ENCODE peak calls at places on chromosomes 7 and 10, in four cellular contexts. D is WERI-Rb-1, W is psoas muscle, Y is lower leg skin. N is an unnamed sample.

GRCh38 chr10:75358835-75359421 is 42.6 kb downstream of the ZNF503 start:
- DNase-seq in Y (no peak), W (peak), D (no peak), N (peak)

GRCh38 chr10:12564173-12564572 is 214.8 kb downstream of the CAMK1D start:
- DNase-seq in Y (no peak), W (no peak), D (no peak), N (peak)

GRCh38 chr7:126495001-126495400 is 757.7 kb downstream of the GRM8 start:
- DNase-seq in W (no peak), D (no peak), Y (no peak), N (no peak)

GRCh38 chr7:36391436-36392198 is 2.0 kb downstream of the ANLN start:
- DNase-seq in Y (no peak), D (no peak), W (no peak), N (no peak)

GRCh38 chr7:133481676-133482075 is 228.8 kb downstream of the EXOC4 start:
- DNase-seq in D (no peak), W (no peak), Y (no peak), N (peak)

GRCh38 chr10:70742537-70743429 is 42.4 kb downstream of the TBATA start:
- DNase-seq in W (no peak), Y (no peak), D (no peak), N (peak)

GRCh38 chr10:73997479-73997805 is 474 bp upstream of the VCL start:
- DNase-seq in W (no peak), Y (no peak), D (no peak), N (no peak)

GRCh38 chr7:388961-389701 is 99.2 kb downstream of the FOXL3 start:
- DNase-seq in Y (peak), D (no peak), W (no peak), N (no peak)

GRCh38 chr10:21495686-21496284 is 29.7 kb downstream of the SKIDA1 start:
- DNase-seq in W (peak), Y (peak), D (peak), N (peak)

GRCh38 chr10:21496285-21497176 is 29.0 kb downstream of the SKIDA1 start:
- DNase-seq in Y (peak), W (peak), D (peak), N (peak)

GRCh38 chr10:21494221-21495001 is 31.1 kb downstream of the SKIDA1 start:
- DNase-seq in Y (peak), W (peak), D (no peak), N (peak)

GRCh38 chr10:21495002-21495685 is 30.3 kb downstream of the SKIDA1 start:
- DNase-seq in D (no peak), W (no peak), Y (peak), N (no peak)

DNA sequence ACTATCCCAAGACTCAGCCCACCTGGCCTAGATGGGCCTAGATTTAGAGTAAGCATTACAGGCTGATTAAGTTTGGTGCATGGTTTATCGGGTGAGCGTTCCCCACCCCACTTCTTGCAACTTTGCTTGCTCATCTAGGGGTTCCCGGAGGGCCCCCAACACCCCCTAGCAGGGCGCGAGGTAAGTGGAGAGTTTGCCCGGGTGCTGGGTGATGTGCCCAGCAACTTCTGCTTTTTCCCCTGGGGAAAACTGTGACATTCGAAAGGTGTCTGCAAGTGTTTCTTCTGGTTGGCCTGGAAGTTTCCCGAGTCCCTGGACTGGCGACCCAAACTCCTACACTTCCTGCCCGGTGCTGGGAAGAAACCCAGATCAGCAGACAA is 31.7 kb downstream of the SKIDA1 start:
- DNase-seq in D (no peak), W (no peak), Y (no peak), N (no peak)
- H3K4me3 ChIP-seq in D (no peak), W (peak), Y (no peak), N (peak)

DNA sequence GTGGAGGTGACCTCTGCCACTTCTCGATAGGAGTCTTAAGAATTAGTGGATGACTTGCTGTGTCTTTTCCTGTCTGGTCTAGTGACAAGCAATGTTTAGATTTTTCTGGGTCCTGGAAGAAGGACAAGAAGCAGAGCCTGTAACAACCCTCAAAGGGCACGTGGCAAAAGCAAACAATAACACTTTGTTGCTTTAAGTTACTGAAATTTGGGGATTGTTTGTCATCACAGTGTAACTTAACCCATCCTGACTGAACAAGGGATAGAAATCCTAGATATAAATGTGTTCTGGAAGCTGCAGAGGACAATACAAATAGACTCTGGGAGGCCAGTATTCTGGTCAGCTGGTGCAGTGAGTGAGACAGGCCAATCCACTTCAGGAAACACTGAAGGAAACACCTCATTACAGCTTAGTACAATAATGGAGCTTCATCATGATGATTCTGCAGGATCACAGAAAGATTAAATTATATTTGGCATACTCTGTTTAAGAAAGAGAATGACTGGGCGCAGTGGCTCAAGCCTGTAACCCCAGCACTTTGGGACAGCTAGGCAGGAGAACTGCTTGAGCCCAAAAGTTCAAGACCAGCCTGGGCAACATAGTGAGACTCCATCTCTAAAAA is 23.3 kb downstream of the ENKUR start:
- DNase-seq in Y (no peak), W (no peak), D (no peak), N (no peak)
- H3K4me3 ChIP-seq in Y (no peak), W (no peak), D (no peak), N (no peak)

GRCh38 chr10:121080324-121080807 is 229.2 kb downstream of the WDR11 start:
- DNase-seq in W (no peak), D (peak), Y (no peak), N (no peak)

GRCh38 chr10:121077331-121077730 is 226.2 kb downstream of the WDR11 start:
- DNase-seq in W (no peak), D (no peak), Y (peak), N (peak)

GRCh38 chr10:121079226-121079625 is 228.1 kb downstream of the WDR11 start:
- DNase-seq in D (peak), W (no peak), Y (peak), N (no peak)

GRCh38 chr10:121078036-121078435 is 226.9 kb downstream of the WDR11 start:
- DNase-seq in Y (peak), W (no peak), D (no peak), N (no peak)

GRCh38 chr10:121078672-121079102 is 227.5 kb downstream of the WDR11 start:
- DNase-seq in D (no peak), Y (peak), W (no peak), N (no peak)
- H3K4me3 ChIP-seq in D (no peak), Y (no peak), W (no peak), N (no peak)

DNA sequence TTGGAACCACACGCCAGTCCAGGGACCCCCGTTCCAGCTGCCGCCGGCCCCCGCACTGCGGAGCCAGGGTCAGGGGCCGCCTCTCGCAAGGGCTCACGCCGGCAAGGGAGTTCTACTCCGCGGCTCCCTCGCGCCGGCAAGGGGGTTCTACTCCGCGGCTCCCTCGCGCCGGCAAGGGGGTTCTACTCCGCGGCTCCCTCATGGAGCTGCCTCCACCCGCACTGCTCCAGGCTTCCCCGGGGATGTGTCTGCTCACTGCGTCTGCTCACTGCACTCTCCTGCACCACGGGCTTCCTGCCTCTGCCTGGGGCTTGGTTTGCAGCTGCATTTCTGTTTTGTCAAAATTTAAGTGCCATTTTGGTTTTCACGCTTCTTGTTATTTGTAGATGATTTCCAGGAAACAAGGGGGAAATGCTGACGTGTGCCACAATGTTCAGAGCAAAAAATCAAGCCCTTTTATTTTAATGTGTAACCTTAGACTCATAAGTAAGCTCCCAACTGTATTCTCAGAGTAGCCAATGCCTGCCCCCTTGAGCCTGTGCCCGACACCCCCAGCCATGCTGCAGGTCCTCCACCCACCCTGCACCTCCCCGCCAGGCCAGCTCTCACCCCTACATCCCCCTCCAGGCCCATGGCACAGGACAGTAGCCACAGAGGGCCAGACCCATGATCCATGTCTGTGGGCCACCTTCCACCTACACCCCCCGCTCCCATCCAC is 246.2 kb downstream of the MAD1L1 start:
- DNase-seq in W (peak), D (no peak), Y (no peak), N (no peak)
- H3K4me3 ChIP-seq in W (no peak), D (no peak), Y (no peak), N (no peak)

GRCh38 chr10:26489081-26489480 is 50.9 kb downstream of the APBB1IP start:
- DNase-seq in W (no peak), D (no peak), Y (no peak), N (no peak)

GRCh38 chr10:26488344-26488743 is 50.2 kb downstream of the APBB1IP start:
- DNase-seq in D (no peak), W (no peak), Y (no peak), N (no peak)

GRCh38 chr10:26494018-26494417 is 55.9 kb downstream of the APBB1IP start:
- DNase-seq in W (no peak), Y (no peak), D (no peak), N (no peak)

GRCh38 chr10:26491276-26491675 is 53.1 kb downstream of the APBB1IP start:
- DNase-seq in Y (no peak), D (no peak), W (no peak), N (no peak)

GRCh38 chr10:26491934-26492333 is 53.8 kb downstream of the APBB1IP start:
- DNase-seq in Y (no peak), W (no peak), D (no peak), N (peak)
- H3K4me3 ChIP-seq in Y (no peak), W (no peak), D (no peak), N (no peak)

DNA sequence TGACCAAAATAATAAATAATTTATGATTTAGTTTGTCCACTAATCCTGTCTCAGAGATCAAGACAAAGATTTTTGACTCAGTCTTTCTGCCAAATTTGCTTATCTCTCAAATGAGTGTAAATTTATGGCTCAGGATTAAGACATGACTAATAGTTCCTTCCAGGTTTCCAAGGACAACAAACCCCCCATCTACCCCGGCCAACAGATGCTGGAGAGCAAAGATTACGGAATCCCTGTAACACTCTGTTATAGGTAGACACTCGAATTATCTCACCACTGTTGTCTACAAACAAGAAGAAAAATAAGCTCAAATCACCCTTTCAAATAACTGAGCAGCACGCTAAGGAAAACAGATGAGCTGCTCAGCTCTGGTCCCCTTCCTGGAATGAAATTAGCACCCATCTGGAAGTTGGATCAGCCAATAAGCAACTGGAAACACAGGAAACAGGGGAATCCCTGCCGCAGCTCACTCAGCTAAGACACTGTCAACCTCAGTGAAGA is 56.8 kb upstream of the SVIL start:
- DNase-seq in W (no peak), Y (no peak), D (peak), N (no peak)
- H3K4me3 ChIP-seq in W (no peak), Y (no peak), D (peak), N (peak)

GRCh38 chr10:97399843-97400545 is 1.1 kb downstream of the RRP12 start:
- DNase-seq in W (peak), Y (no peak), D (no peak), N (peak)
- H3K4me3 ChIP-seq in W (peak), Y (peak), D (peak), N (peak)

DNA sequence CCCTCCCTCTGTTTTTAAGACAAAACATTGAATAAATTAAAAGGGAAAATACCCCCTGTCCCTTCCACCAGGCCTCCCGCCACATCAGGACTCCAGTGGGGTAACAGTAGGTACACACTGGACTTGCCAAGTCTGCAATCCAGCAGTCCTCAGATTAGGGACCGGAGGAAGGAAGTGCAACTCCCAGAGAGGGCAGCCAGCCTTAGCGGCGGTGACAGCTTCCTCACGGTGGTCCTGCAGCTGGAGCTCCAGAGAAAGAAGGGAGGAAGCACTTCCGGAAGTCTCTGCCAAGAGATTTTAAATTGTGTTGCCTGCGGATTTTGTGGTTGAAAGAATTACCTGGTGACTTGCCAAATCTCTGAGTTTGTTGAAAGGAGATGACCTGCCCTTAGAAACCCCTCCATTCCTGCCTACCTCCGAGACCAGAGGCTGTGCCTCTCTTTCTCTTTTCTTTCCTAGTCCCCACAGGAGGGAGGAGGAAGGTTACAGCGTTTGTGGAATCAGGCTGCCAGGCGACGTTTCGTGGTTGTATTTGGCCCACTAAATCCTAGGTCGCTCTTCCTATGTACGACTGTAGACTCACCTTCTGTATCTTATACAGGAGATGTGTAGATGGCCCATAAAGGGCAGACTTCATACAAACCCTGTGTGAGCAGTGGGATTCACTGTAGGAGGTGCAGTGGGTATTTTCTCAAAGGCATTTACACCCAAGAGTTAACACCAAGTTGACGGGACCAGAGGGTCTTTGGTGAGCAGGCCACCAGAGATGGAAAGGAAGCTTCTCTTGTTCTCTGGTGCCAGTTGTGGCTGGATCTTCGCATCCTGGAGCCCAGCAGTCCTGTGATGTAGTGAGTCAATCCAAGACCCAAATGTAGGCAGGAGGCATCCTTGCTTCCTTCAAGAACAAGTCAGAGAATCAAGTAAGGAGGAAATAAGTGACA is 77.9 kb downstream of the INSIG1 start:
- DNase-seq in Y (no peak), D (no peak), W (no peak), N (no peak)
- H3K4me3 ChIP-seq in Y (no peak), D (no peak), W (no peak), N (no peak)